ENCODE peak calls at places on chromosomes 13 and 19, in four cellular contexts. F is body of pancreas, M is vagina, O is IMR-90. D is an unnamed sample.

GRCh38 chr19:30214651-30215051 is 157.5 kb upstream of the ZNF536 start:
- DNase-seq in F (no peak), O (no peak), M (no peak), D (no peak)

GRCh38 chr13:95858286-95859075 is 181.5 kb downstream of the DNAJC3 start:
- DNase-seq in M (no peak), O (peak), F (no peak), D (no peak)

GRCh38 chr13:25752957-25753540 is 298.8 kb downstream of the SHISA2 start:
- DNase-seq in M (no peak), F (peak), O (peak), D (peak)

GRCh38 chr19:14654786-14655185 is 19.9 kb downstream of the ADGRE3 start:
- DNase-seq in F (no peak), M (no peak), O (no peak), D (no peak)

GRCh38 chr13:40408602-40409001 is 257.8 kb downstream of the FOXO1 start:
- DNase-seq in O (peak), M (no peak), F (no peak), D (no peak)

GRCh38 chr13:99158846-99159245 is 41.8 kb upstream of the UBAC2 start:
- DNase-seq in O (no peak), F (no peak), M (no peak), D (no peak)

GRCh38 chr13:96696501-96696900 is 297.8 kb downstream of the OXGR1 start:
- DNase-seq in O (no peak), F (no peak), M (no peak), D (no peak)

GRCh38 chr13:48333976-48334375 is 30.4 kb downstream of the RB1 start:
- DNase-seq in M (no peak), O (peak), F (no peak), D (no peak)

GRCh38 chr19:42198676-42199439 is 18.6 kb downstream of the DEDD2 start:
- DNase-seq in O (no peak), M (no peak), F (no peak), D (no peak)

GRCh38 chr19:21202865-21203494 is 61.1 kb downstream of the ZNF431 start:
- DNase-seq in M (no peak), F (peak), O (peak), D (no peak)

GRCh38 chr13:99113351-99113750 is 87.3 kb upstream of the UBAC2 start:
- DNase-seq in O (no peak), M (no peak), F (no peak), D (no peak)

DNA sequence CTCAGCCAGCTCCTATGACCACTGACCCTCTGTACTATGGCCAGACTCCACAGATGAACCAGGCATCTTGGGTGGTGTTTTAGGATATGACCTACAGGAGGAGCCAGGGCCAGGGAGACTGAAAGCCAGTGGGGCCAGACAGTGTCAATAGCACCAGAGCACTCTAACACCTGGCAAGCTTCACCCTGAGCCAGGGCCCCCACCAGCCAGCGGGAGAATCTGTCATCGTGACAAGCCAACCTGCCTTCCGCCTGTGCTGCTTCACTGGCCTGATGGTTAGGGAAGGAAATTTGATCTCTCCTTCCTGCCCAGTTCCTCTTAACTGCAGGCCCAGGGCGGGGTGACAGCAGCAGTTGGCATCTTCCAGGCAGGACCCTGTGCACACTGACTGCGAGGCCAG is 222.4 kb downstream of the UQCRFS1 start:
- DNase-seq in O (no peak), M (no peak), F (no peak), D (no peak)
- TF ChIP-seq CTCF in O (no peak), M (no peak), F (no peak), D (no peak)

GRCh38 chr19:3401004-3401768 is 34.8 kb downstream of the NFIC start:
- DNase-seq in O (no peak), F (no peak), M (no peak), D (no peak)

GRCh38 chr19:3398900-3399278 is 32.5 kb downstream of the NFIC start:
- DNase-seq in M (no peak), O (no peak), F (no peak), D (no peak)

GRCh38 chr19:3396881-3397265 is 30.5 kb downstream of the NFIC start:
- DNase-seq in F (no peak), M (no peak), O (no peak), D (no peak)

GRCh38 chr19:3397266-3398022 is 31.1 kb downstream of the NFIC start:
- DNase-seq in F (peak), M (no peak), O (no peak), D (no peak)

DNA sequence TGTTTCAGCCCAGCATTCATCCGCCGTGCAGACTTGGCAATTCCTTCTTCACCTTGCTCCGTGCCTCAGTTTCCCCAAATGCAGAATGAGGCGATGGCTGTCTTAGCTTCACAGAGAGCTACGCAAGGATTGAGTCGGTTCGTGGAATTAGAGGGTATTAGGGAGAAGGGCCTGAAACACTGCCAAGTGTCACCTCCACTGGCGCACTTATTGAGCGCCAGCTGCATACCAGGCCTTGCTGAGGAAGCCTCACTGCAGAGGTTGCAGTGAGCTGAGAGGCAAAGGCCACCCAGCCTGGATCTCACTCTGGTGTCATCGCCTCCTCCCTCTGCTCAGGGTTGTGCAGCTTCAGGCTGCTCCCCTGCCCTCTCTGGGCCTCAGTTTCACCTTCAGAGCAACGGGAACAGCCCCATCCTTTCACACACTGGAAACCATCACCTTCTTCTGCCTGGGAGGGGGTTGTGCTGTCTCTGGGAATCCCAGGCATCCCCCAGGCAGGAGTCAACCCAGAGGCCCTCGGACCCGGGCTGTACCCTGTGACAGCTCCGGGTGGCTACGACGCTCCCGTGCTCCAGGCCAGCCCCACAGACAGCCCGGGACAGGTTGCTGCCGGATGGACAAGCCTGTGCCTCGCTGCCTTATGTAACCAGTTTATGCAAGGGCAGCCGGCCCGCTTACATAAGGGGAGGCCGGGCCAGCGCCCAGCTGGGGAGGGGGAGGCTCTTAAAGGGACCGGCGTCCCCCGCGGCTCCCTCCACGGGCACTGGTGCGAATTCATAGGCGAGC is 31.9 kb downstream of the NFIC start:
- DNase-seq in M (no peak), O (peak), F (peak), D (peak)
- H3K4me3 ChIP-seq in M (peak), O (no peak), F (no peak), D (no peak)

DNA sequence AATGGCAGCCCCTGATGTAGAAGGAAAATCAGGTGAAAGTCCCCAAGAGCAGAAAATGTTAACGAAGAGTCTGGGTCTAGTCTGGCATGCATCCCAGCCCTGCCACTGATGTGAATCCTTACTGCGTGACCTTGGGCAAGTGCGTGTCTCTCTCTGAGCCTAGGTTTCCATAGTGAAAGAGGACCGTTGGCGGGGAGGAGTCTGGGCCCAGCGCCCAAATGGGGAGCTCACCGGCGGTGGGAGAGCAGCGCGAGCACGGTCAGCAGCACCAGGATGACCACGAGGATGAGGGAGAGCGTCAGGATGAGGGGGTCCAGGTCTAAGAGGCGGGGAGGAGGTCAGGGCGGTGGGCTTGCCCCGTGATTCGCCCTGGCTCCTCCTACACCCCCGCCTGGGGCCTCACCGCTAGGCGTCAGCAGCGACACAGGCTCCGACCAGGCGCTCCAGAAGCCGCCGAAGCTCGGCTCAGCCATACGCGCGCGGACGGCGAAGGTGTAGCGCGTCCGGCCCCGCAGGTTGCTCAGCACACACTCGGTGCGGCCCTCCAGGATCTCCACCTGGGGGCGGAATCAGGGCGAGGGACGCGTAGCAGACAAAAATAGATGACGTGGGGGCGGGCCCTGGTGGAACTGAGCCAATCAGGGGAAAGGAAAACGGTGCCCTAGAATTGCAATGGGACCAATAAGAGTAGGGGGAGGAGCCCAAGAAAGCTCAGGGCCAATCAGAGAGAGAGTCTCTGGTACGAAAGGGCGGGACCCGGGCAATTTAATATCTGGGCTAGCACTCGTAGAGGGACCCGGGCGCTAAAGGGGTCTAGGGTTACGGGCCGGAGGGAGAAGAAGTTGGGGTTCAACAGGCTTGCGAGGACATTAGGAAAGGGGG is 3.2 kb downstream of the EPOR start:
- DNase-seq in O (peak), M (peak), F (peak), D (peak)
- TF ChIP-seq POLR2A in O (peak), M (no peak), F (peak), D (no peak)

GRCh38 chr13:29589967-29590366 is 5.5 kb downstream of the SLC7A1 start:
- DNase-seq in O (no peak), F (no peak), M (no peak), D (no peak)
- TF ChIP-seq CTCF in O (peak), F (no peak), M (no peak), D (no peak)

DNA sequence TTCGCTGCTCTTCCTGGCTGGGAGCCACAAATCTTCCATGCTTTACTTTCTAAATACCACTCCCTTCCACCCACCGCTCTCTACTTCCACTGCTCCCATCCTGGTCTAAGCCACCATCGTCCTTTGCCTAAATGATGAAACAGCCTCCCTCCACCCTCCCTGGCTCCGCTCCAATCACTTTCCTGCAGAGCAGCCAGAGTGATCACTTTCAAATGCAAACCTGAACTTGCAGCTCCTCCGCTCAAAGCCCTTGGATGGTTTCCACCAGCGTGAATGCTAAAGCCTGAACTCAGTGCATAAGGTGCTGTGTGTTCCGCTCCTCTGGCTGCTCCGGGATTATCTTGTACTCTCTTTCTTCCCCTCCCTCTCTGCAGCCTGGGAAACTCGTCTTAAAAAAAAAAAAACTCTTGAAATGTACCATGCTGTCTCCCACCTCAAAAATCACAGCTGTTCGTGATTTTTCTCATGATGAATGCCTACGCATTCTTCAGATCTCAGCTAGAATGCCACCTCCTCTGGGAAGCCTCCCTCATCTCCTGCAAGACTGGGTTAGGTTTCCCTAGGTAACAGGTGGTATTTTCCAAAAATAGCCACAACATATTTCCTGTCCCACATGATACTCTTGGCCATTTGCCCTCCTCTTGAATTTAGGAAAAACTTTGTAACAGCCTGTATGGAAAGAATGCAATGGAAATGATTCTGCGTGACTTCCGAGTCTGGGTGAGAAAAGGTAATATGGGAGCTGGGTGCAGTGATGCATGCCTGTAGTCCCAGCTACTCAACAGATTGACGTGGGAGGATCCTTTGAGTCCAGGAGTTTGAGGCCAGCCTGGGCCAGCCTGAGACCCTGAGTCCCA is 3.7 kb upstream of the SIN3B start:
- DNase-seq in M (no peak), O (peak), F (peak), D (peak)
- H3K4me3 ChIP-seq in M (peak), O (peak), F (peak), D (no peak)

DNA sequence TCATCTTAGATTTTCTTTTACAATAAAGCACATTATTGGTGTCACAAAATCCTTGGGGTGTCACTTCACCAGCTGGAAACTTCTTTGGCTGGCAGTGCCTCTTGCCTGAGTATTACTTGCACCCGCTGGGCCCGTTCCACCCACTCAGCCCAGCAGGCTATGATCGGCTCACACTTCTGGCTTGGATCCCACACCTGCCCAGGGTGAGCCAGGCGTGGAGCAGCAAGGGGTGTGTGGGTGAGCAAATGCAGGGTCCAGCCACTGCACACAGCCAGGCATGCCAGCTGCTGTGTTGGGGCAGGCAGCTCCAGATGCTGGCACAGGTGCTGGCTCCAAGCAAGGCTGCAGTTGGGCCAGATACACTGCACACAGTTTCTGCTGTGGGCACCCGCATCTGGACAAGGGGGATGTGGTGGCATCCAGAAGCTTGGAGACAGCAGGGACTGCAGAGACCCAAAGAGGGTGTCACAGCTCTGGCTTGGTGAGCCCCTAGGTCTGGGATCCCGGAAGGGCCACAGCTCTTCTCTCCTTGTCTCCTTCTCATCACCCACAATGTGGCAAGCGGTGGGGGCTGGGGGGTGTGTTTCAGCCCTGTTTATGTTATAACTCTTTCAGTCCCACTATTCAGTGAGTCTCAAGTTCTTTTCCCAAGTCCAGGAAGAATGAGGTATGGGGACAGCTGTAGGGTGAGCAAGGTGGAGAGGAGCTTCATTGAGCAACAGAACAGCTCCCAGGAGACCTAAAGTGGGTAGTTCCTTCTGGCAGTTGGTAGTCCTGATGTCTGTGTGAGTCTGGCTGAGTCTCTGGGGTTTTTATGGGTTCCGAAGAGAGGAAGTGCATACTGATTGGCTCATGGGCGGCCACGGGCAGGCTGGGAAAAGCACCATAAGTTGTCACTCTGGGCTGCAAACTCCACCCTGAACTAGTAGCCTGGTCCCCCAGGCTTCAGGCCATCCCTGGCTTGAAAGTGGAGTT is 25.3 kb upstream of the TBC1D4 start:
- DNase-seq in M (no peak), F (no peak), O (no peak), D (no peak)
- TF ChIP-seq POLR2A in M (no peak), F (no peak), O (no peak), D (no peak)

GRCh38 chr13:19863323-19864017 is at the start of gene ZMYM5:
- DNase-seq in M (peak), O (peak), F (peak), D (peak)

GRCh38 chr13:19862511-19863313 is 737 bp downstream of the ZMYM5 start:
- DNase-seq in M (no peak), F (peak), O (peak), D (peak)

GRCh38 chr13:19864018-19864338 is 529 bp upstream of the ZMYM5 start:
- DNase-seq in O (no peak), M (peak), F (peak), D (no peak)

GRCh38 chr13:19861762-19862161 is 1.7 kb downstream of the ZMYM5 start:
- DNase-seq in F (no peak), O (no peak), M (no peak), D (no peak)

GRCh38 chr13:19864339-19865309 is 1.2 kb upstream of the ZMYM5 start:
- DNase-seq in F (peak), M (peak), O (peak), D (peak)
- TF ChIP-seq CTCF in F (peak), M (no peak), O (peak), D (peak)

GRCh38 chr19:12834418-12834943 is at the start of gene RTBDN:
- DNase-seq in M (no peak), F (no peak), O (no peak), D (no peak)
- H3K4me3 ChIP-seq in M (peak), F (no peak), O (peak), D (no peak)

DNA sequence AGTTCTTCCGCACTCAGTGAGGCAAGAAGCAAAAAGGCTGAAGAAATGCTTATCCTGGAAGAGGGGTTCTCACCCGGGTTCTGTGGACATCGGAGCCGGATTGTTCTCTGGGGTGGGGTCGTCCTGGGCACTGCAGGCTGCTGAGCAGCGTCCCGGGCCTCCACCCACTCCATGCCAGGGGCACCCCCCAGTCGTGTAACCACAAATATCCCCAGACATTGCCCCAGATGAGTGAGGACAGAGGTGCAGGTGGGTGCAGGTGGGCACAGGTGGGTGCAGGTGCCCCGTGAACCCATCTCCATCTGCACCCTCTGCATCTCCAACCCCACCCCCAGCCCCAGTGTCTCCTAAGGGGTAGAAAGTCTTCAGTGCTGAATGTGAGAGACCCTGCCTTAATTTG is 67.5 kb downstream of the GNG7 start:
- DNase-seq in M (no peak), F (no peak), O (no peak), D (no peak)
- TF ChIP-seq POLR2A in M (no peak), F (no peak), O (no peak), D (no peak)

DNA sequence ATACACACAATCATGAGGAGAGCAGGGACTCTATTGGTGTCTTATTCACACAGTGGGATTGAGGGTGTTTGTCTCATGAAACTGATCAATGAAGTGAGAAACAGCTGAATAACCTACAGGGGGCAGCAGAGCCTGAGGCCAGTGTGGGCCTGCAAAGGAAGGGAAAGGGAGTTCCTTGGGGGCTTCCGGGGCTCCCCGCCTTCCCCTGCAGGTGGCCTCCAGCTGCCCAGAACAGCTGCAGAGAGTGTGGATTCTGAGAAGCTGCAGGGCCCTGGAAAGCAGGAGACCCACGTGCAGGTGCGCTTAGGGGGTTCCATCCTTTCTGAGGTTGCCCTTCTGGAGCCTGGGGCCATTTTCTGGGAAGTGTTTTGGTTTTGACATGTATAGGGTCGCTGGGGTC is 20.1 kb downstream of the ZNF763 start:
- DNase-seq in F (no peak), O (no peak), M (no peak), D (no peak)
- TF ChIP-seq CTCF in F (no peak), O (no peak), M (no peak), D (no peak)

D was measured in lower leg skin.